ENCODE peak calls at places on chromosome 10, in five cellular contexts. T, D, C, A and N are unnamed samples.

GRCh38 chr10:124743188-124744046 is 761 bp downstream of the FAM53B start:
- DNase-seq in T (no peak), D (peak; percentile 45), C (peak; percentile 21), A (no peak), N (no peak)

GRCh38 chr10:5876181-5876768 is 13.4 kb downstream of the ANKRD16 start:
- DNase-seq in T (peak; percentile 63), D (no peak), C (peak; percentile 96), A (no peak), N (peak; percentile 51)

GRCh38 chr10:107418411-107418810 is 253.9 kb upstream of the SORCS1 start:
- DNase-seq in T (no peak), D (no peak), C (peak; percentile 25), A (no peak), N (no peak)

GRCh38 chr10:131126321-131127121 is 185.0 kb downstream of the TCERG1L start:
- DNase-seq in T (no peak), D (no peak), C (no peak), A (no peak), N (no peak)

GRCh38 chr10:24973163-24973562 is 20.8 kb upstream of the PRTFDC1 start:
- DNase-seq in T (no peak), D (no peak), C (no peak), A (no peak), N (no peak)

GRCh38 chr10:129785536-129785981 is 178.5 kb downstream of the EBF3 start:
- DNase-seq in T (peak; percentile 47), D (no peak), C (no peak), A (no peak), N (no peak)

GRCh38 chr10:128793726-128794655 is 667.8 kb upstream of the MKI67 start:
- DNase-seq in T (no peak), D (no peak), C (no peak), A (no peak), N (no peak)

GRCh38 chr10:103855852-103856496 is 598 bp upstream of the SH3PXD2A start:
- DNase-seq in T (no peak), D (no peak), C (no peak), A (no peak), N (no peak)

GRCh38 chr10:91434041-91434440 is 23.9 kb downstream of the HECTD2 start:
- DNase-seq in T (no peak), D (no peak), C (peak; percentile 32), A (no peak), N (no peak)

GRCh38 chr10:116721991-116722392 is 20.4 kb downstream of the HSPA12A start:
- DNase-seq in T (no peak), D (no peak), C (no peak), A (no peak), N (no peak)

GRCh38 chr10:117441812-117442443 is 66.7 kb upstream of the PDZD8 start:
- DNase-seq in T (peak; percentile 95), D (no peak), C (peak; percentile 92), A (peak; percentile 89), N (no peak)